ENCODE peak calls at places on chromosome X, in ten cellular contexts. One of them, this sample, is unnamed.

GRCh38 chrX:119266364-119266995 is 30.4 kb downstream of the PGRMC1 start:
- DNase-seq in fibroblast of lung: peak
- DNase-seq in RWPE2: no peak
- DNase-seq in MM.1S: peak
- DNase-seq in mesothelial cell of epicardium: no peak
- DNase-seq in stomach: no peak
- DNase-seq in AG04450: no peak
- DNase-seq in hepatocyte: peak
- DNase-seq in IMR-90: peak
- DNase-seq in cardiac fibroblast: peak
- DNase-seq in this sample: peak

GRCh38 chrX:110791206-110791605 is 4.4 kb downstream of the CHRDL1 start:
- DNase-seq in fibroblast of lung: no peak
- DNase-seq in RWPE2: no peak
- DNase-seq in MM.1S: no peak
- DNase-seq in mesothelial cell of epicardium: no peak
- DNase-seq in stomach: no peak
- DNase-seq in AG04450: no peak
- DNase-seq in hepatocyte: no peak
- DNase-seq in IMR-90: no peak
- DNase-seq in cardiac fibroblast: no peak
- DNase-seq in this sample: no peak

GRCh38 chrX:66233206-66233605 is 69.2 kb downstream of the HEPH start:
- DNase-seq in fibroblast of lung: no peak
- DNase-seq in RWPE2: no peak
- DNase-seq in MM.1S: no peak
- DNase-seq in mesothelial cell of epicardium: no peak
- DNase-seq in stomach: no peak
- DNase-seq in AG04450: no peak
- DNase-seq in hepatocyte: no peak
- DNase-seq in IMR-90: no peak
- DNase-seq in cardiac fibroblast: no peak
- DNase-seq in this sample: no peak

GRCh38 chrX:25079020-25079419 is 63.3 kb upstream of the ARX start:
- DNase-seq in fibroblast of lung: no peak
- DNase-seq in RWPE2: no peak
- DNase-seq in MM.1S: no peak
- DNase-seq in mesothelial cell of epicardium: no peak
- DNase-seq in stomach: no peak
- DNase-seq in AG04450: no peak
- DNase-seq in hepatocyte: no peak
- DNase-seq in IMR-90: no peak
- DNase-seq in cardiac fibroblast: no peak
- DNase-seq in this sample: peak

GRCh38 chrX:74450803-74451449 is 29.6 kb downstream of the SLC16A2 start:
- DNase-seq in fibroblast of lung: peak
- DNase-seq in RWPE2: peak
- DNase-seq in MM.1S: no peak
- DNase-seq in mesothelial cell of epicardium: no peak
- DNase-seq in stomach: no peak
- DNase-seq in AG04450: peak
- DNase-seq in hepatocyte: peak
- DNase-seq in IMR-90: peak
- DNase-seq in cardiac fibroblast: peak
- DNase-seq in this sample: peak

GRCh38 chrX:48700951-48701653 is 4.6 kb downstream of the SUV39H1 start:
- DNase-seq in fibroblast of lung: no peak
- DNase-seq in RWPE2: no peak
- DNase-seq in MM.1S: no peak
- DNase-seq in mesothelial cell of epicardium: no peak
- DNase-seq in stomach: no peak
- DNase-seq in AG04450: no peak
- DNase-seq in hepatocyte: no peak
- DNase-seq in IMR-90: peak
- DNase-seq in cardiac fibroblast: peak
- DNase-seq in this sample: peak

GRCh38 chrX:37678574-37678973 is 7.0 kb upstream of the XK start:
- DNase-seq in fibroblast of lung: no peak
- DNase-seq in RWPE2: no peak
- DNase-seq in MM.1S: no peak
- DNase-seq in mesothelial cell of epicardium: no peak
- DNase-seq in stomach: no peak
- DNase-seq in AG04450: no peak
- DNase-seq in hepatocyte: no peak
- DNase-seq in IMR-90: no peak
- DNase-seq in cardiac fibroblast: no peak
- DNase-seq in this sample: no peak

GRCh38 chrX:30027636-30028035 is 187.7 kb upstream of the MAGEB2 start:
- DNase-seq in fibroblast of lung: no peak
- DNase-seq in RWPE2: no peak
- DNase-seq in MM.1S: no peak
- DNase-seq in mesothelial cell of epicardium: no peak
- DNase-seq in stomach: no peak
- DNase-seq in AG04450: no peak
- DNase-seq in hepatocyte: no peak
- DNase-seq in IMR-90: no peak
- DNase-seq in cardiac fibroblast: no peak
- DNase-seq in this sample: no peak

GRCh38 chrX:1767026-1767425 is 152.2 kb downstream of the ASMT start:
- DNase-seq in fibroblast of lung: no peak
- DNase-seq in RWPE2: no peak
- DNase-seq in MM.1S: no peak
- DNase-seq in mesothelial cell of epicardium: no peak
- DNase-seq in stomach: no peak
- DNase-seq in AG04450: no peak
- DNase-seq in hepatocyte: no peak
- DNase-seq in IMR-90: no peak
- DNase-seq in cardiac fibroblast: no peak
- DNase-seq in this sample: no peak

GRCh38 chrX:30593435-30594200 is 16.1 kb upstream of the TASL start:
- DNase-seq in fibroblast of lung: no peak
- DNase-seq in RWPE2: no peak
- DNase-seq in MM.1S: peak
- DNase-seq in mesothelial cell of epicardium: no peak
- DNase-seq in stomach: no peak
- DNase-seq in AG04450: no peak
- DNase-seq in hepatocyte: no peak
- DNase-seq in IMR-90: no peak
- DNase-seq in cardiac fibroblast: no peak
- DNase-seq in this sample: no peak

GRCh38 chrX:3257471-3257870 is 89.0 kb downstream of the MXRA5 start:
- DNase-seq in fibroblast of lung: no peak
- DNase-seq in RWPE2: no peak
- DNase-seq in MM.1S: no peak
- DNase-seq in mesothelial cell of epicardium: no peak
- DNase-seq in stomach: no peak
- DNase-seq in AG04450: no peak
- DNase-seq in hepatocyte: no peak
- DNase-seq in IMR-90: no peak
- DNase-seq in cardiac fibroblast: no peak
- DNase-seq in this sample: no peak

GRCh38 chrX:10158279-10158939 is 1.6 kb downstream of the CLCN4 start:
- DNase-seq in fibroblast of lung: no peak
- DNase-seq in RWPE2: no peak
- DNase-seq in MM.1S: no peak
- DNase-seq in mesothelial cell of epicardium: no peak
- DNase-seq in stomach: no peak
- DNase-seq in AG04450: no peak
- DNase-seq in hepatocyte: peak
- DNase-seq in IMR-90: no peak
- DNase-seq in cardiac fibroblast: no peak
- DNase-seq in this sample: no peak

GRCh38 chrX:108439434-108439883 is at the start of gene COL4A5:
- DNase-seq in fibroblast of lung: peak
- DNase-seq in RWPE2: peak
- DNase-seq in MM.1S: peak
- DNase-seq in mesothelial cell of epicardium: peak
- DNase-seq in stomach: peak
- DNase-seq in AG04450: peak
- DNase-seq in hepatocyte: peak
- DNase-seq in IMR-90: peak
- DNase-seq in cardiac fibroblast: peak
- DNase-seq in this sample: peak

GRCh38 chrX:9048801-9049200 is 14.9 kb upstream of the FAM9B start:
- DNase-seq in fibroblast of lung: no peak
- DNase-seq in RWPE2: no peak
- DNase-seq in MM.1S: no peak
- DNase-seq in mesothelial cell of epicardium: no peak
- DNase-seq in stomach: no peak
- DNase-seq in AG04450: no peak
- DNase-seq in hepatocyte: no peak
- DNase-seq in IMR-90: no peak
- DNase-seq in cardiac fibroblast: no peak
- DNase-seq in this sample: no peak

GRCh38 chrX:101265869-101266428 is 25.2 kb downstream of the TAF7L start:
- DNase-seq in fibroblast of lung: peak
- DNase-seq in RWPE2: no peak
- DNase-seq in MM.1S: no peak
- DNase-seq in mesothelial cell of epicardium: no peak
- DNase-seq in stomach: no peak
- DNase-seq in AG04450: no peak
- DNase-seq in hepatocyte: no peak
- DNase-seq in IMR-90: peak
- DNase-seq in cardiac fibroblast: peak
- DNase-seq in this sample: no peak

GRCh38 chrX:72475952-72476668 is 96.5 kb downstream of the HDAC8 start:
- DNase-seq in fibroblast of lung: no peak
- DNase-seq in RWPE2: no peak
- DNase-seq in MM.1S: no peak
- DNase-seq in mesothelial cell of epicardium: no peak
- DNase-seq in stomach: no peak
- DNase-seq in AG04450: no peak
- DNase-seq in hepatocyte: no peak
- DNase-seq in IMR-90: no peak
- DNase-seq in cardiac fibroblast: peak
- DNase-seq in this sample: no peak

GRCh38 chrX:106726485-106727437 is at the start of gene RNF128:
- DNase-seq in fibroblast of lung: peak
- DNase-seq in RWPE2: peak
- DNase-seq in MM.1S: peak
- DNase-seq in mesothelial cell of epicardium: no peak
- DNase-seq in stomach: peak
- DNase-seq in AG04450: no peak
- DNase-seq in hepatocyte: peak
- DNase-seq in IMR-90: peak
- DNase-seq in cardiac fibroblast: peak
- DNase-seq in this sample: no peak

GRCh38 chrX:66717926-66718325 is 79.0 kb upstream of the EDA2R start:
- DNase-seq in fibroblast of lung: no peak
- DNase-seq in RWPE2: no peak
- DNase-seq in MM.1S: no peak
- DNase-seq in mesothelial cell of epicardium: no peak
- DNase-seq in stomach: no peak
- DNase-seq in AG04450: no peak
- DNase-seq in hepatocyte: no peak
- DNase-seq in IMR-90: no peak
- DNase-seq in cardiac fibroblast: peak
- DNase-seq in this sample: no peak

GRCh38 chrX:111634823-111635410 is 46.1 kb upstream of the ALG13 start:
- DNase-seq in fibroblast of lung: no peak
- DNase-seq in RWPE2: no peak
- DNase-seq in MM.1S: no peak
- DNase-seq in mesothelial cell of epicardium: no peak
- DNase-seq in stomach: no peak
- DNase-seq in AG04450: no peak
- DNase-seq in hepatocyte: no peak
- DNase-seq in IMR-90: no peak
- DNase-seq in cardiac fibroblast: no peak
- DNase-seq in this sample: no peak

GRCh38 chrX:115625577-115626301 is 64.8 kb downstream of the PLS3 start:
- DNase-seq in fibroblast of lung: peak
- DNase-seq in RWPE2: no peak
- DNase-seq in MM.1S: no peak
- DNase-seq in mesothelial cell of epicardium: no peak
- DNase-seq in stomach: no peak
- DNase-seq in AG04450: no peak
- DNase-seq in hepatocyte: no peak
- DNase-seq in IMR-90: peak
- DNase-seq in cardiac fibroblast: peak
- DNase-seq in this sample: no peak

GRCh38 chrX:103464071-103464773 is 55.1 kb downstream of the RAB40A start:
- DNase-seq in fibroblast of lung: peak
- DNase-seq in RWPE2: no peak
- DNase-seq in MM.1S: peak
- DNase-seq in mesothelial cell of epicardium: no peak
- DNase-seq in stomach: no peak
- DNase-seq in AG04450: no peak
- DNase-seq in hepatocyte: peak
- DNase-seq in IMR-90: peak
- DNase-seq in cardiac fibroblast: peak
- DNase-seq in this sample: peak
- TF ChIP-seq CTCF in fibroblast of lung: peak
- TF ChIP-seq CTCF in RWPE2: no peak
- TF ChIP-seq CTCF in MM.1S: peak
- TF ChIP-seq CTCF in mesothelial cell of epicardium: peak
- TF ChIP-seq CTCF in stomach: no peak
- TF ChIP-seq CTCF in AG04450: peak
- TF ChIP-seq CTCF in hepatocyte: peak
- TF ChIP-seq CTCF in IMR-90: peak
- TF ChIP-seq CTCF in cardiac fibroblast: peak
- TF ChIP-seq CTCF in this sample: peak

GRCh38 chrX:20001615-20002014 is 10.8 kb upstream of the BCLAF3 start:
- DNase-seq in fibroblast of lung: no peak
- DNase-seq in RWPE2: no peak
- DNase-seq in MM.1S: no peak
- DNase-seq in mesothelial cell of epicardium: no peak
- DNase-seq in stomach: no peak
- DNase-seq in AG04450: no peak
- DNase-seq in hepatocyte: no peak
- DNase-seq in IMR-90: no peak
- DNase-seq in cardiac fibroblast: no peak
- DNase-seq in this sample: no peak
- TF ChIP-seq CTCF in fibroblast of lung: no peak
- TF ChIP-seq CTCF in RWPE2: no peak
- TF ChIP-seq CTCF in MM.1S: no peak
- TF ChIP-seq CTCF in mesothelial cell of epicardium: no peak
- TF ChIP-seq CTCF in stomach: no peak
- TF ChIP-seq CTCF in AG04450: no peak
- TF ChIP-seq CTCF in hepatocyte: no peak
- TF ChIP-seq CTCF in IMR-90: no peak
- TF ChIP-seq CTCF in cardiac fibroblast: no peak
- TF ChIP-seq CTCF in this sample: no peak

GRCh38 chrX:23312136-23312535 is 22.5 kb upstream of the PTCHD1 start:
- DNase-seq in fibroblast of lung: no peak
- DNase-seq in RWPE2: no peak
- DNase-seq in MM.1S: no peak
- DNase-seq in mesothelial cell of epicardium: no peak
- DNase-seq in stomach: no peak
- DNase-seq in AG04450: no peak
- DNase-seq in hepatocyte: no peak
- DNase-seq in IMR-90: no peak
- DNase-seq in cardiac fibroblast: no peak
- DNase-seq in this sample: no peak

GRCh38 chrX:23317799-23318724 is 16.6 kb upstream of the PTCHD1 start:
- DNase-seq in fibroblast of lung: peak
- DNase-seq in RWPE2: no peak
- DNase-seq in MM.1S: peak
- DNase-seq in mesothelial cell of epicardium: no peak
- DNase-seq in stomach: no peak
- DNase-seq in AG04450: no peak
- DNase-seq in hepatocyte: peak
- DNase-seq in IMR-90: no peak
- DNase-seq in cardiac fibroblast: peak
- DNase-seq in this sample: peak
- TF ChIP-seq CTCF in fibroblast of lung: peak
- TF ChIP-seq CTCF in RWPE2: peak
- TF ChIP-seq CTCF in MM.1S: peak
- TF ChIP-seq CTCF in mesothelial cell of epicardium: peak
- TF ChIP-seq CTCF in stomach: no peak
- TF ChIP-seq CTCF in AG04450: peak
- TF ChIP-seq CTCF in hepatocyte: peak
- TF ChIP-seq CTCF in IMR-90: peak
- TF ChIP-seq CTCF in cardiac fibroblast: peak
- TF ChIP-seq CTCF in this sample: peak

GRCh38 chrX:140507982-140508305 is 3.1 kb upstream of the SOX3 start:
- DNase-seq in fibroblast of lung: no peak
- DNase-seq in RWPE2: no peak
- DNase-seq in MM.1S: no peak
- DNase-seq in mesothelial cell of epicardium: no peak
- DNase-seq in stomach: no peak
- DNase-seq in AG04450: no peak
- DNase-seq in hepatocyte: peak
- DNase-seq in IMR-90: no peak
- DNase-seq in cardiac fibroblast: no peak
- DNase-seq in this sample: no peak
- TF ChIP-seq CTCF in fibroblast of lung: no peak
- TF ChIP-seq CTCF in RWPE2: no peak
- TF ChIP-seq CTCF in MM.1S: no peak
- TF ChIP-seq CTCF in mesothelial cell of epicardium: no peak
- TF ChIP-seq CTCF in stomach: no peak
- TF ChIP-seq CTCF in AG04450: no peak
- TF ChIP-seq CTCF in hepatocyte: peak
- TF ChIP-seq CTCF in IMR-90: peak
- TF ChIP-seq CTCF in cardiac fibroblast: no peak
- TF ChIP-seq CTCF in this sample: no peak

This sample was measured in NB4.